ENCODE peak calls at places on chromosomes 6 and 20, in five cellular contexts. Q, U, V, Y and R are unnamed samples.
A peak's percentile ranks its signal among the peaks of the same experiment; 100 is the strongest.

GRCh38 chr6:125358898-125359297 is 57.1 kb upstream of the HDDC2 start:
- DNase-seq in V (no peak), U (no peak), Q (no peak), Y (no peak), R (no peak)

GRCh38 chr6:64930664-64931063 is 776.4 kb downstream of the EYS start:
- DNase-seq in Q (no peak), U (no peak), V (no peak), Y (no peak), R (no peak)

GRCh38 chr6:6453186-6453585 is 132.7 kb upstream of the F13A1 start:
- DNase-seq in V (no peak), Y (no peak), Q (no peak), U (no peak), R (no peak)

GRCh38 chr6:28974505-28974904 is 30.6 kb downstream of the ZNF311 start:
- DNase-seq in V (no peak), Q (no peak), Y (no peak), U (no peak), R (no peak)

GRCh38 chr6:75065524-75065923 is 140.3 kb downstream of the COL12A1 start:
- DNase-seq in V (peak; percentile 14), U (peak; percentile 82), Y (no peak), Q (no peak), R (peak; percentile 25)

GRCh38 chr20:43710370-43711044 is 16.3 kb downstream of the GTSF1L start:
- DNase-seq in U (no peak), Y (no peak), V (no peak), Q (no peak), R (no peak)

GRCh38 chr6:149967591-149967990 is 3.8 kb downstream of the ULBP1 start:
- DNase-seq in V (no peak), U (no peak), Q (no peak), Y (no peak), R (no peak)

GRCh38 chr6:98769546-98769945 is 64.8 kb upstream of the POU3F2 start:
- DNase-seq in V (peak; percentile 21), Y (no peak), U (peak; percentile 14), Q (no peak), R (peak; percentile 4)

GRCh38 chr20:31566658-31567379 is 38.3 kb upstream of the ID1 start:
- DNase-seq in U (no peak), V (peak; percentile 84), Y (no peak), Q (peak; percentile 63), R (no peak)

GRCh38 chr6:110355031-110355430 is 3.1 kb downstream of the METTL24 start:
- DNase-seq in Q (no peak), Y (no peak), V (no peak), U (peak; percentile 72), R (no peak)

GRCh38 chr6:42345696-42346416 is 105.9 kb downstream of the TRERF1 start:
- DNase-seq in V (no peak), Y (no peak), U (no peak), Q (no peak), R (no peak)

GRCh38 chr6:154504865-154505449 is 5.5 kb downstream of the CNKSR3 start:
- DNase-seq in Q (no peak), U (no peak), V (no peak), Y (no peak), R (no peak)

GRCh38 chr6:88377976-88378580 is 211.9 kb upstream of the CNR1 start:
- DNase-seq in Y (no peak), U (no peak), Q (no peak), V (no peak), R (no peak)

GRCh38 chr20:48667889-48668413 is 159.8 kb downstream of the PREX1 start:
- DNase-seq in Q (no peak), U (no peak), Y (no peak), V (peak; percentile 64), R (no peak)

GRCh38 chr20:63610581-63611435 is 16.1 kb downstream of the GMEB2 start:
- DNase-seq in Y (no peak), Q (no peak), V (no peak), U (no peak), R (no peak)

GRCh38 chr6:142071981-142072380 is 60.7 kb upstream of the GJE1 start:
- DNase-seq in U (peak; percentile 45), Q (no peak), Y (no peak), V (no peak), R (no peak)

GRCh38 chr6:32087574-32088486 is 21.3 kb downstream of the TNXB start:
- DNase-seq in Y (peak; percentile 91), Q (peak; percentile 93), V (peak; percentile 97), U (peak; percentile 85), R (peak; percentile 46)